ENCODE peak calls at places on chromosome 16, in five cellular contexts. One of them, this sample, is unnamed. For H3K9me3 and H3K4me1, the result is how much of the 10 kb centered on the place peaks cover.

GRCh38 chr16:82675300-82675699 is 48.5 kb downstream of the CDH13 start:
- DNase-seq in breast epithelium: no peak
- DNase-seq in CD8-positive, alpha-beta memory T cell: no peak
- DNase-seq in stomach: no peak
- DNase-seq in fibroblast of lung: peak
- DNase-seq in this sample: no peak

GRCh38 chr16:55508271-55508921 is 476 bp upstream of the LPCAT2 start:
- DNase-seq in breast epithelium: no peak
- DNase-seq in CD8-positive, alpha-beta memory T cell: no peak
- DNase-seq in stomach: no peak
- DNase-seq in fibroblast of lung: no peak
- DNase-seq in this sample: no peak

GRCh38 chr16:74438492-74438979 is 17.3 kb upstream of the CLEC18B start:
- DNase-seq in breast epithelium: no peak
- DNase-seq in CD8-positive, alpha-beta memory T cell: no peak
- DNase-seq in stomach: no peak
- DNase-seq in fibroblast of lung: no peak
- DNase-seq in this sample: no peak

GRCh38 chr16:66175580-66175979 is 190.9 kb upstream of the CDH5 start:
- DNase-seq in breast epithelium: no peak
- DNase-seq in CD8-positive, alpha-beta memory T cell: no peak
- DNase-seq in stomach: no peak
- DNase-seq in fibroblast of lung: no peak
- DNase-seq in this sample: no peak

GRCh38 chr16:86751081-86752030 is 173.0 kb downstream of the FOXL1 start:
- DNase-seq in breast epithelium: no peak
- DNase-seq in CD8-positive, alpha-beta memory T cell: no peak
- DNase-seq in stomach: no peak
- DNase-seq in fibroblast of lung: peak
- DNase-seq in this sample: no peak

GRCh38 chr16:106623-107324 is 28.7 kb downstream of the MPG start:
- DNase-seq in breast epithelium: no peak
- DNase-seq in CD8-positive, alpha-beta memory T cell: peak
- DNase-seq in stomach: peak
- DNase-seq in fibroblast of lung: peak
- DNase-seq in this sample: no peak

GRCh38 chr16:73750639-73751038 is 546.0 kb upstream of the PSMD7 start:
- DNase-seq in breast epithelium: no peak
- DNase-seq in CD8-positive, alpha-beta memory T cell: no peak
- DNase-seq in stomach: no peak
- DNase-seq in fibroblast of lung: no peak
- DNase-seq in this sample: no peak

GRCh38 chr16:84362410-84362809 is 5.9 kb upstream of the ATP2C2 start:
- DNase-seq in breast epithelium: no peak
- DNase-seq in CD8-positive, alpha-beta memory T cell: no peak
- DNase-seq in stomach: no peak
- DNase-seq in fibroblast of lung: no peak
- DNase-seq in this sample: no peak

GRCh38 chr16:69709456-69710084 is 16.8 kb downstream of the NQO1 start:
- DNase-seq in breast epithelium: no peak
- DNase-seq in CD8-positive, alpha-beta memory T cell: no peak
- DNase-seq in stomach: no peak
- DNase-seq in fibroblast of lung: peak
- DNase-seq in this sample: no peak

GRCh38 chr16:80654094-80654862 is 113.5 kb downstream of the DYNLRB2 start:
- DNase-seq in breast epithelium: no peak
- DNase-seq in CD8-positive, alpha-beta memory T cell: no peak
- DNase-seq in stomach: peak
- DNase-seq in fibroblast of lung: no peak
- DNase-seq in this sample: no peak
- H3K27ac ChIP-seq in breast epithelium: no peak
- H3K27ac ChIP-seq in CD8-positive, alpha-beta memory T cell: no peak
- H3K27ac ChIP-seq in stomach: no peak
- H3K27ac ChIP-seq in fibroblast of lung: no peak
- H3K27ac ChIP-seq in this sample: no peak

GRCh38 chr16:49634235-49635008 is 221.5 kb downstream of the ZNF423 start:
- DNase-seq in breast epithelium: no peak
- DNase-seq in CD8-positive, alpha-beta memory T cell: no peak
- DNase-seq in stomach: no peak
- DNase-seq in fibroblast of lung: no peak
- DNase-seq in this sample: no peak
- H3K9me3 ChIP-seq in breast epithelium: under half
- H3K9me3 ChIP-seq in CD8-positive, alpha-beta memory T cell: under half
- H3K9me3 ChIP-seq in stomach: under half
- H3K9me3 ChIP-seq in fibroblast of lung: under half
- H3K9me3 ChIP-seq in this sample: under half

DNA sequence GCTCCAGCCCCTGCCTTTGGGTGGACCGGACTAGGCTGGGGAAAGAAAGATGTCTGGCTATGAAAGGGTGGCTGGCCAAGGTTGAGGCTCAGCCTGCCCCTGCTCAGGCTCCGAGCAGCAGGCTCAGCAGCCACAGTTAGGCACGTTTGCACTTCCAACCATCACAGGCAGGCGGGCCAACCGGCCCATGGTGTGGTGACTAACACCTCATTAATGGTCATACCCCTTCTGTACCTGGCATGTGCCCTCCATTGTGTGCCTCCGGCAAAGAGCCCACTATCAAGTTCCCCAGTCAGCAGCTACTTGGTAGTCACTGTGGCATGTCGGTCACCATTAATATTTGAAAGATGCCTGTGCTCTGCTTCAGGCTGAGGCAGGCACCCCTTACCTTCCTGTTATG is 6.7 kb downstream of the TBC1D24 start:
- DNase-seq in breast epithelium: no peak
- DNase-seq in CD8-positive, alpha-beta memory T cell: no peak
- DNase-seq in stomach: no peak
- DNase-seq in fibroblast of lung: no peak
- DNase-seq in this sample: no peak
- H3K4me1 ChIP-seq in breast epithelium: under half
- H3K4me1 ChIP-seq in CD8-positive, alpha-beta memory T cell: under half
- H3K4me1 ChIP-seq in stomach: under half
- H3K4me1 ChIP-seq in fibroblast of lung: under half
- H3K4me1 ChIP-seq in this sample: under half

GRCh38 chr16:87965973-87966667 is 14.9 kb downstream of the BANP start:
- DNase-seq in breast epithelium: no peak
- DNase-seq in CD8-positive, alpha-beta memory T cell: no peak
- DNase-seq in stomach: no peak
- DNase-seq in fibroblast of lung: peak
- DNase-seq in this sample: no peak

GRCh38 chr16:87960851-87961250 is 9.6 kb downstream of the BANP start:
- DNase-seq in breast epithelium: no peak
- DNase-seq in CD8-positive, alpha-beta memory T cell: no peak
- DNase-seq in stomach: no peak
- DNase-seq in fibroblast of lung: no peak
- DNase-seq in this sample: no peak

GRCh38 chr16:87965417-87965816 is 14.2 kb downstream of the BANP start:
- DNase-seq in breast epithelium: no peak
- DNase-seq in CD8-positive, alpha-beta memory T cell: no peak
- DNase-seq in stomach: no peak
- DNase-seq in fibroblast of lung: no peak
- DNase-seq in this sample: no peak

GRCh38 chr16:87964049-87964448 is 12.8 kb downstream of the BANP start:
- DNase-seq in breast epithelium: no peak
- DNase-seq in CD8-positive, alpha-beta memory T cell: no peak
- DNase-seq in stomach: no peak
- DNase-seq in fibroblast of lung: peak
- DNase-seq in this sample: no peak

GRCh38 chr16:87963400-87963799 is 12.2 kb downstream of the BANP start:
- DNase-seq in breast epithelium: no peak
- DNase-seq in CD8-positive, alpha-beta memory T cell: peak
- DNase-seq in stomach: no peak
- DNase-seq in fibroblast of lung: peak
- DNase-seq in this sample: no peak
- H3K27ac ChIP-seq in breast epithelium: peak
- H3K27ac ChIP-seq in CD8-positive, alpha-beta memory T cell: peak
- H3K27ac ChIP-seq in stomach: peak
- H3K27ac ChIP-seq in fibroblast of lung: no peak
- H3K27ac ChIP-seq in this sample: no peak

DNA sequence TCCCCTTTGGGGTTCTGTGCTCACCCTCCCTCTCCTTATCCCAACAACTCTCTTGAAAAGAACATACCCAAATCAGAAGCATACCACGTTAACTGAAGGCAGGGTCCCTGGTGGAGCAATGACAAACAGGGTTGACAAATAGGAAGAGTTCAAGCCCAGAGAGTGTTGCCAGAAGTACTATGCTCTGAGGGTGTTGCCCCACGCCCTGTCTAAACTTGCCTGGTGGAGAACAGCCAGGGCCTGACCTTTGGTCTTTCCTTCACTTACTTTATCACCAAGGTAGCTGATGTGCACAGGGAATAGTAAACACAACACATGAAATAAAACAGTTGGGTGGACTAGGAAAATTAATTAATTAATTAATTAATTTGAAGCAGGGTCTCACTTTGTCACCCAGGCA is 23.3 kb downstream of the ZNF75A start:
- DNase-seq in breast epithelium: no peak
- DNase-seq in CD8-positive, alpha-beta memory T cell: no peak
- DNase-seq in stomach: no peak
- DNase-seq in fibroblast of lung: no peak
- DNase-seq in this sample: no peak
- H3K9me3 ChIP-seq in breast epithelium: under half
- H3K9me3 ChIP-seq in CD8-positive, alpha-beta memory T cell: under half
- H3K9me3 ChIP-seq in stomach: under half
- H3K9me3 ChIP-seq in fibroblast of lung: under half
- H3K9me3 ChIP-seq in this sample: under half

DNA sequence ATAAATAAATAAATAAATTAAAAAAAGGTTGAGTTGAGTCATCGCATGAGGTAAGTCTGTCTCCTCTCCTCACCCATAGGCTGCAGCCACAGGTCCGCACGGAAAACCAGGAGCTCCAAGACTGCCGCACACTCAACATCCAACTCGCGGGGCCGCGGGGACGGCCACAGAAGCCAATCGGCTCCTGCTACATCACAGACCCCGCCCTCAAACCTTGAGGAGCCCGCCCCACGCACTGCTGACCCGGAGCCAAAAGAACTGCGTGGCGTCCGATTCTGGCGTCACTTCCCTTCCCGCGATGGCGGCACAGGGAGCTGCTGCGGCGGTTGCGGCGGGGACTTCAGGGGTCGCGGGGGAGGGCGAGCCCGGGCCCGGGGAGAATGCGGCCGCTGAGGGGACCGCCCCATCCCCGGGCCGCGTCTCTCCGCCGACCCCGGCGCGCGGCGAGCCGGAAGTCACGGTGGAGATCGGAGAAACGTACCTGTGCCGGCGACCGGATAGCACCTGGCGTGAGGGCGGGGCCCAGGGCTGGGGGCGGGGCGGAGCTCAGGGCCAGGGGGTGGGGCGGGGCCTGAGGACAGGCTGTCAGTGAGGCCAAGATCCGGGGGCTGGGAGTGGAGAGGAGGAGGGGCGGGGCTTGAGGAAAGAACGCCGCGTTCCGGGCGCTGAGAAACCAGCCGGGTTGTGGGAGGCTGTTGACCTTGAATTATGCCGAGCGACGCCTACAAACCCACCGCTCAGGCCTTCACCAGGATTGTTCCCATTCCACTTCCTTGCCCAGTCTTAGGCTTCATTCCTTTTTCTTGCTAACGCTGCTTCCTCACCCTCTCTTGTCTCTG is at the start of gene KAT8:
- DNase-seq in breast epithelium: peak
- DNase-seq in CD8-positive, alpha-beta memory T cell: peak
- DNase-seq in stomach: peak
- DNase-seq in fibroblast of lung: peak
- DNase-seq in this sample: peak
- H3K4me1 ChIP-seq in breast epithelium: under half
- H3K4me1 ChIP-seq in CD8-positive, alpha-beta memory T cell: under half
- H3K4me1 ChIP-seq in stomach: under half
- H3K4me1 ChIP-seq in fibroblast of lung: under half
- H3K4me1 ChIP-seq in this sample: under half